ENCODE peak calls at places on chromosomes 11 and 22, in four cellular contexts. One of them, this sample, is unnamed.

GRCh38 chr11:42901084-42901483 is 410.7 kb upstream of the API5 start:
- DNase-seq in H1: no peak
- DNase-seq in WTC11: no peak
- DNase-seq in HepG2: no peak
- DNase-seq in this sample: no peak

GRCh38 chr22:24134090-24134846 is 47.0 kb upstream of the SUSD2 start:
- DNase-seq in WTC11: no peak
- DNase-seq in H1: no peak
- DNase-seq in HepG2: no peak
- DNase-seq in this sample: no peak

GRCh38 chr11:124717786-124718634 is 21.7 kb upstream of the NRGN start:
- DNase-seq in H1: no peak
- DNase-seq in WTC11: peak
- DNase-seq in HepG2: peak
- DNase-seq in this sample: no peak

GRCh38 chr22:46795845-46796565 is 33.6 kb downstream of the TBC1D22A start:
- DNase-seq in H1: no peak
- DNase-seq in WTC11: no peak
- DNase-seq in HepG2: no peak
- DNase-seq in this sample: no peak

GRCh38 chr11:130798280-130798679 is 118.0 kb downstream of the SNX19 start:
- DNase-seq in WTC11: no peak
- DNase-seq in H1: no peak
- DNase-seq in HepG2: no peak
- DNase-seq in this sample: no peak

GRCh38 chr11:69636512-69636866 is 4.5 kb upstream of the CCND1 start:
- DNase-seq in HepG2: no peak
- DNase-seq in WTC11: peak
- DNase-seq in H1: peak
- DNase-seq in this sample: no peak

GRCh38 chr11:18397921-18398320 is 3.6 kb downstream of the LDHA start:
- DNase-seq in H1: no peak
- DNase-seq in WTC11: no peak
- DNase-seq in HepG2: no peak
- DNase-seq in this sample: no peak

GRCh38 chr22:20080776-20081654 is 974 bp downstream of the DGCR8 start:
- DNase-seq in HepG2: peak
- DNase-seq in H1: peak
- DNase-seq in WTC11: no peak
- DNase-seq in this sample: no peak

GRCh38 chr11:65894034-65894591 is 3.6 kb downstream of the CCDC85B start:
- DNase-seq in WTC11: no peak
- DNase-seq in HepG2: no peak
- DNase-seq in H1: no peak
- DNase-seq in this sample: no peak

GRCh38 chr22:40512426-40513136 is 123.9 kb downstream of the MRTFA start:
- DNase-seq in H1: no peak
- DNase-seq in WTC11: no peak
- DNase-seq in HepG2: peak
- DNase-seq in this sample: no peak

GRCh38 chr11:119306373-119306890 is 10.5 kb downstream of the MCAM start:
- DNase-seq in H1: no peak
- DNase-seq in HepG2: no peak
- DNase-seq in WTC11: no peak
- DNase-seq in this sample: no peak

GRCh38 chr11:77019976-77020591 is 14.1 kb upstream of the B3GNT6 start:
- DNase-seq in WTC11: no peak
- DNase-seq in H1: no peak
- DNase-seq in HepG2: peak
- DNase-seq in this sample: no peak

GRCh38 chr11:12679471-12679870 is 5.2 kb downstream of the TEAD1 start:
- DNase-seq in H1: no peak
- DNase-seq in HepG2: no peak
- DNase-seq in WTC11: no peak
- DNase-seq in this sample: no peak

GRCh38 chr11:116078101-116078561 is 573.9 kb upstream of the CADM1 start:
- DNase-seq in HepG2: peak
- DNase-seq in WTC11: peak
- DNase-seq in H1: no peak
- DNase-seq in this sample: no peak
- TF ChIP-seq MAX in HepG2: no peak
- TF ChIP-seq MAX in WTC11: no peak
- TF ChIP-seq MAX in H1: no peak
- TF ChIP-seq MAX in this sample: no peak

GRCh38 chr11:59172345-59173079 is 580 bp downstream of the DTX4 start:
- DNase-seq in HepG2: peak
- DNase-seq in WTC11: peak
- DNase-seq in H1: no peak
- DNase-seq in this sample: peak
- TF ChIP-seq ATF2 in HepG2: no peak
- TF ChIP-seq ATF2 in WTC11: no peak
- TF ChIP-seq ATF2 in H1: no peak
- TF ChIP-seq ATF2 in this sample: no peak

GRCh38 chr22:49565516-49565855 is 262.2 kb downstream of the BRD1 start:
- DNase-seq in H1: no peak
- DNase-seq in HepG2: no peak
- DNase-seq in WTC11: no peak
- DNase-seq in this sample: no peak

GRCh38 chr22:49564666-49565515 is 262.8 kb downstream of the BRD1 start:
- DNase-seq in H1: no peak
- DNase-seq in HepG2: no peak
- DNase-seq in WTC11: no peak
- DNase-seq in this sample: no peak

GRCh38 chr22:49567894-49568750 is 259.6 kb downstream of the BRD1 start:
- DNase-seq in WTC11: no peak
- DNase-seq in HepG2: no peak
- DNase-seq in H1: no peak
- DNase-seq in this sample: no peak

GRCh38 chr22:49566693-49567092 is 261.0 kb downstream of the BRD1 start:
- DNase-seq in WTC11: no peak
- DNase-seq in HepG2: no peak
- DNase-seq in H1: no peak
- DNase-seq in this sample: no peak

GRCh38 chr22:49566141-49566541 is 261.5 kb downstream of the BRD1 start:
- DNase-seq in HepG2: no peak
- DNase-seq in WTC11: no peak
- DNase-seq in H1: no peak
- DNase-seq in this sample: no peak
- TF ChIP-seq MAX in HepG2: no peak
- TF ChIP-seq MAX in WTC11: no peak
- TF ChIP-seq MAX in H1: no peak
- TF ChIP-seq MAX in this sample: no peak

DNA sequence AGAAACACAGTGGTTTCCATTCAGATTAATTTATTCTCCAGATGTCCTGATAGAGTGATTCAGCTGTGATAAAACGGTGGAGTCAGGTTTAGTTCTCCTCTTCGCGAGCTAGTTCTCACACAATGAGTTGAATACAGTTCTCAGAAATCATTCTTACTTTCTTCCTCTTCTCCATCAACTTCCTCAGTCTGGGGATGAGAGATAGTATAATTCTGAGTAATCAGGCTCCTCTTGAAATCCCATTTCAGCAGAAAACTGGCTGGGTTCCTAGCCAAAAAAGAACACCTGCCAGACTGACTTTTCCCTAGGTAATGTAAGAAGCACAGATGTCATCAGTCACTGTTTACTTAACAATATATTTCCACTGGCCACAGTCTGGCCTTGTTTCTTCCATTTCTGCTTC is 76.7 kb downstream of the SVIP start:
- DNase-seq in HepG2: no peak
- DNase-seq in H1: no peak
- DNase-seq in WTC11: no peak
- DNase-seq in this sample: no peak
- TF ChIP-seq ATF2 in HepG2: no peak
- TF ChIP-seq ATF2 in H1: no peak
- TF ChIP-seq ATF2 in WTC11: no peak
- TF ChIP-seq ATF2 in this sample: no peak

GRCh38 chr11:13929551-13929950 is 33.0 kb upstream of the SPON1 start:
- DNase-seq in WTC11: no peak
- DNase-seq in H1: no peak
- DNase-seq in HepG2: no peak
- DNase-seq in this sample: no peak
- TF ChIP-seq MAX in WTC11: no peak
- TF ChIP-seq MAX in H1: no peak
- TF ChIP-seq MAX in HepG2: no peak
- TF ChIP-seq MAX in this sample: no peak

GRCh38 chr11:110598725-110599124 is 113.5 kb downstream of the ARHGAP20 start:
- DNase-seq in HepG2: no peak
- DNase-seq in H1: no peak
- DNase-seq in WTC11: no peak
- DNase-seq in this sample: no peak
- TF ChIP-seq ATF2 in HepG2: no peak
- TF ChIP-seq ATF2 in H1: no peak
- TF ChIP-seq ATF2 in WTC11: no peak
- TF ChIP-seq ATF2 in this sample: no peak

GRCh38 chr11:14852571-14853177 is 39.4 kb downstream of the CYP2R1 start:
- DNase-seq in WTC11: no peak
- DNase-seq in H1: no peak
- DNase-seq in HepG2: no peak
- DNase-seq in this sample: no peak
- TF ChIP-seq MAX in WTC11: peak
- TF ChIP-seq MAX in H1: no peak
- TF ChIP-seq MAX in HepG2: no peak
- TF ChIP-seq MAX in this sample: no peak

GRCh38 chr22:29145321-29146072 is 60.2 kb upstream of the EMID1 start:
- DNase-seq in WTC11: no peak
- DNase-seq in HepG2: no peak
- DNase-seq in H1: no peak
- DNase-seq in this sample: no peak
- TF ChIP-seq ATF2 in WTC11: no peak
- TF ChIP-seq ATF2 in HepG2: no peak
- TF ChIP-seq ATF2 in H1: no peak
- TF ChIP-seq ATF2 in this sample: no peak